ENCODE peak calls at places on chromosomes 13 and 19, in four cellular contexts. O is brain microvascular endothelial cell; U is CD8-positive, alpha-beta memory T cell; A is neural progenitor cell. T is an unnamed sample.

GRCh38 chr13:95156208-95156607 is 145.0 kb downstream of the ABCC4 start:
- DNase-seq in O (peak), A (no peak), U (no peak), T (no peak)

GRCh38 chr19:54600228-54600627 is 6.8 kb downstream of the LILRA1 start:
- DNase-seq in A (no peak), U (no peak), O (no peak), T (no peak)

GRCh38 chr19:18610245-18610555 is 2.5 kb upstream of the TMEM59L start:
- DNase-seq in O (no peak), U (no peak), A (peak), T (no peak)

GRCh38 chr19:17947815-17948473 is 15.1 kb downstream of the CCDC124 start:
- DNase-seq in A (peak), U (peak), O (peak), T (peak)

GRCh38 chr13:32314271-32314967 is 744 bp downstream of the ZAR1L start:
- DNase-seq in A (no peak), U (no peak), O (no peak), T (no peak)

GRCh38 chr13:108795841-108796240 is 166.4 kb downstream of the MYO16 start:
- DNase-seq in O (peak), U (no peak), A (no peak), T (no peak)

GRCh38 chr13:103351035-103351828 is 285.0 kb upstream of the SLC10A2 start:
- DNase-seq in U (no peak), O (peak), A (peak), T (no peak)

GRCh38 chr13:94667190-94667589 is 45.2 kb downstream of the SOX21 start:
- DNase-seq in O (no peak), A (no peak), U (no peak), T (no peak)

GRCh38 chr13:76292726-76293125 is 593.5 kb downstream of the KCTD12 start:
- DNase-seq in A (no peak), U (no peak), O (no peak), T (no peak)

GRCh38 chr19:391726-392374 is 17.1 kb downstream of the C2CD4C start:
- DNase-seq in O (no peak), U (peak), A (no peak), T (no peak)

GRCh38 chr19:58409010-58409790 is 751 bp downstream of the ZNF584 start:
- DNase-seq in O (no peak), U (no peak), A (peak), T (no peak)

GRCh38 chr13:74986609-74987008 is 495.4 kb downstream of the TBC1D4 start:
- DNase-seq in A (no peak), O (no peak), U (no peak), T (no peak)

GRCh38 chr19:47406711-47407416 is 12.5 kb downstream of the MEIS3 start:
- DNase-seq in O (no peak), U (no peak), A (peak), T (no peak)

GRCh38 chr13:72469932-72470331 is 257.5 kb downstream of the MZT1 start:
- DNase-seq in A (no peak), U (no peak), O (no peak), T (no peak)

GRCh38 chr13:51557875-51558604 is 26.2 kb upstream of the WDFY2 start:
- DNase-seq in A (no peak), O (peak), U (no peak), T (no peak)

GRCh38 chr13:23212621-23213020 is 31.8 kb downstream of the SGCG start:
- DNase-seq in O (peak), A (no peak), U (no peak), T (no peak)

GRCh38 chr19:42420055-42420544 is 7.1 kb downstream of the LIPE start:
- DNase-seq in O (peak), U (peak), A (peak), T (peak)

GRCh38 chr13:27621366-27622101 is at the start of gene POLR1D:
- DNase-seq in O (peak), A (peak), U (peak), T (peak)

GRCh38 chr19:38090561-38090960 is 133.5 kb downstream of the DPF1 start:
- DNase-seq in U (no peak), A (no peak), O (no peak), T (no peak)

DNA sequence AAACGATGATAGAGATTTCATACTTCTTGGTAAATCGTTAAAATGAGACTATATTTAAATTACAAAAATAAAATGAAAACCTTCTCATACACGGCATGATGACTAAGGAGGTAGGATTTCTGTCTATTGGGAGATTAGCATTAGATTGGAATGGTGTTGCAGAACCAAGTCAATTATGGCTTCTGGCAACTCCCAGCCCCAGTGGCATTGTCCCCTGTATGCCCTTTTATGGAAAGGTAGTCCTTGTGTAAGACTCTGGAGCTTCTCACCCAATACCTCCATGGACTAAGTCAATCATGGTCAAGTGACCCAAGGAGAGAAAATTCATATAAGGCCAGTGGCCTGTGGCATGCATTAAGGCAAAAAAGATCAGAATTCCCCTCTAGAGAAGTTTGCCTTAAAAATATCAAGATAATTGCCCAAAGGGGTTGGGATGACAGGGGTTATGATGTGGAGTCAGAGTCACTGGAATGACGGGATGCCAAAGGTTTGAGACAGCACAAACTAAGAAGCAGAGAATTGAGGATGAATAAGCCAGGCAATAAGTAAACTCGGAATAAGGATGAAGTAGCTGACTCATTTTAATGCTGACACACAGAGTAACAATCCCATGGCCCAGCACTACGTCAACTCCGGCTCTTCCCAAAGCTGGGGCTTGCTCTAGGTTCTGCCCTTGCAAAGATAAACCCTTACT is 57.8 kb upstream of the POSTN start:
- DNase-seq in U (no peak), A (no peak), O (peak), T (no peak)
- H3K27ac ChIP-seq in U (no peak), A (no peak), O (peak), T (no peak)

GRCh38 chr13:46373623-46374022 is 13.4 kb downstream of the RUBCNL start:
- DNase-seq in A (no peak), O (no peak), U (no peak), T (no peak)
- H3K4me3 ChIP-seq in A (no peak), O (no peak), U (no peak), T (no peak)

GRCh38 chr13:109999659-110000533 is 213.5 kb upstream of the IRS2 start:
- DNase-seq in A (peak), U (no peak), O (no peak), T (no peak)

GRCh38 chr13:110001622-110002275 is 215.4 kb upstream of the IRS2 start:
- DNase-seq in U (no peak), A (no peak), O (peak), T (no peak)

GRCh38 chr13:109998808-109999528 is 212.6 kb upstream of the IRS2 start:
- DNase-seq in A (no peak), U (no peak), O (peak), T (no peak)

GRCh38 chr13:109998030-109998429 is 211.6 kb upstream of the IRS2 start:
- DNase-seq in A (no peak), O (no peak), U (no peak), T (no peak)

GRCh38 chr13:110000534-110001345 is 214.4 kb upstream of the IRS2 start:
- DNase-seq in O (no peak), A (no peak), U (no peak), T (no peak)
- H3K27ac ChIP-seq in O (no peak), A (no peak), U (no peak), T (no peak)

GRCh38 chr13:73683746-73684145 is 450.5 kb downstream of the KLF12 start:
- DNase-seq in O (no peak), A (no peak), U (no peak), T (no peak)
- H3K4me3 ChIP-seq in O (no peak), A (no peak), U (no peak), T (no peak)

T was measured in effector memory CD4-positive, alpha-beta T cell.